ENCODE peak calls at places on chromosomes 11 and 22, in seven cellular contexts. T, L, G, U, S, C and Z are unnamed samples.

GRCh38 chr11:11657101-11657935 is 35.5 kb upstream of the GALNT18 start:
- DNase-seq in T (no peak), L (no peak), G (no peak), U (no peak), S (no peak), C (no peak), Z (no peak)

GRCh38 chr22:44585559-44586121 is 87.6 kb upstream of the RTL6 start:
- DNase-seq in T (no peak), L (no peak), G (peak; percentile 82), U (no peak), S (no peak), C (no peak), Z (no peak)

GRCh38 chr11:93646399-93646798 is 15.1 kb upstream of the CEP295 start:
- DNase-seq in T (no peak), L (no peak), G (no peak), U (no peak), S (no peak), C (no peak), Z (no peak)

GRCh38 chr11:102577182-102577581 is 46.6 kb upstream of the MMP7 start:
- DNase-seq in T (no peak), L (no peak), G (no peak), U (no peak), S (peak; percentile 24), C (peak; percentile 59), Z (no peak)

GRCh38 chr11:134340354-134340964 is 8.7 kb downstream of the GLB1L2 start:
- DNase-seq in T (no peak), L (no peak), G (peak; percentile 58), U (no peak), S (no peak), C (no peak), Z (no peak)

GRCh38 chr11:507727-508515 is 879 bp upstream of the RNH1 start:
- DNase-seq in T (no peak), L (no peak), G (no peak), U (no peak), S (no peak), C (no peak), Z (no peak)

GRCh38 chr11:72621008-72621610 is 53.1 kb downstream of the PDE2A start:
- DNase-seq in T (no peak), L (no peak), G (no peak), U (no peak), S (no peak), C (no peak), Z (no peak)

GRCh38 chr11:132177106-132177505 is 806.7 kb downstream of the NTM start:
- DNase-seq in T (peak; percentile 71), L (no peak), G (no peak), U (no peak), S (peak; percentile 75), C (peak; percentile 66), Z (no peak)

GRCh38 chr22:46357711-46358505 is 22.4 kb downstream of the TRMU start:
- DNase-seq in T (no peak), L (no peak), G (no peak), U (no peak), S (no peak), C (no peak), Z (no peak)

GRCh38 chr22:27242474-27242873 is 559.1 kb downstream of the MN1 start:
- DNase-seq in T (no peak), L (no peak), G (no peak), U (no peak), S (no peak), C (no peak), Z (no peak)

GRCh38 chr22:45185718-45186511 is 22.2 kb downstream of the NUP50 start:
- DNase-seq in T (no peak), L (no peak), G (no peak), U (no peak), S (no peak), C (no peak), Z (no peak)

GRCh38 chr11:27703453-27703852 is 3.2 kb upstream of the BDNF start:
- DNase-seq in T (peak; percentile 72), L (no peak), G (no peak), U (no peak), S (peak; percentile 50), C (peak; percentile 58), Z (no peak)

GRCh38 chr11:13874596-13874995 is 87.9 kb upstream of the SPON1 start:
- DNase-seq in T (no peak), L (no peak), G (no peak), U (no peak), S (no peak), C (no peak), Z (no peak)

GRCh38 chr22:40582063-40582462 is 54.5 kb downstream of the MRTFA start:
- DNase-seq in T (no peak), L (no peak), G (no peak), U (no peak), S (no peak), C (no peak), Z (no peak)

GRCh38 chr22:17540481-17540880 is 22.8 kb upstream of the SLC25A18 start:
- DNase-seq in T (no peak), L (no peak), G (peak; percentile 54), U (no peak), S (no peak), C (no peak), Z (no peak)

GRCh38 chr22:18091916-18092526 is 14.2 kb downstream of the PEX26 start:
- DNase-seq in T (peak; percentile 33), L (no peak), G (peak; percentile 93), U (peak; percentile 77), S (peak; percentile 88), C (peak; percentile 85), Z (no peak)

GRCh38 chr11:3214420-3214699 is 4.3 kb downstream of the MRGPRG start:
- DNase-seq in T (no peak), L (peak; percentile 4), G (no peak), U (no peak), S (no peak), C (no peak), Z (no peak)

GRCh38 chr11:3217751-3218482 is 696 bp downstream of the MRGPRG start:
- DNase-seq in T (no peak), L (peak; percentile 8), G (peak; percentile 78), U (no peak), S (no peak), C (no peak), Z (no peak)

GRCh38 chr11:3216027-3216525 is 2.5 kb downstream of the MRGPRG start:
- DNase-seq in T (no peak), L (peak; percentile 7), G (no peak), U (no peak), S (no peak), C (no peak), Z (no peak)

GRCh38 chr11:3213659-3214419 is 4.8 kb downstream of the MRGPRG start:
- DNase-seq in T (no peak), L (no peak), G (no peak), U (no peak), S (no peak), C (no peak), Z (no peak)

GRCh38 chr11:3215346-3216026 is 3.1 kb downstream of the MRGPRG start:
- DNase-seq in T (no peak), L (peak; percentile 9), G (no peak), U (no peak), S (no peak), C (no peak), Z (no peak)
- TF ChIP-seq CTCF in T (no peak), L (no peak), G (no peak), U (no peak), S (no peak), C (no peak), Z (no peak)

DNA sequence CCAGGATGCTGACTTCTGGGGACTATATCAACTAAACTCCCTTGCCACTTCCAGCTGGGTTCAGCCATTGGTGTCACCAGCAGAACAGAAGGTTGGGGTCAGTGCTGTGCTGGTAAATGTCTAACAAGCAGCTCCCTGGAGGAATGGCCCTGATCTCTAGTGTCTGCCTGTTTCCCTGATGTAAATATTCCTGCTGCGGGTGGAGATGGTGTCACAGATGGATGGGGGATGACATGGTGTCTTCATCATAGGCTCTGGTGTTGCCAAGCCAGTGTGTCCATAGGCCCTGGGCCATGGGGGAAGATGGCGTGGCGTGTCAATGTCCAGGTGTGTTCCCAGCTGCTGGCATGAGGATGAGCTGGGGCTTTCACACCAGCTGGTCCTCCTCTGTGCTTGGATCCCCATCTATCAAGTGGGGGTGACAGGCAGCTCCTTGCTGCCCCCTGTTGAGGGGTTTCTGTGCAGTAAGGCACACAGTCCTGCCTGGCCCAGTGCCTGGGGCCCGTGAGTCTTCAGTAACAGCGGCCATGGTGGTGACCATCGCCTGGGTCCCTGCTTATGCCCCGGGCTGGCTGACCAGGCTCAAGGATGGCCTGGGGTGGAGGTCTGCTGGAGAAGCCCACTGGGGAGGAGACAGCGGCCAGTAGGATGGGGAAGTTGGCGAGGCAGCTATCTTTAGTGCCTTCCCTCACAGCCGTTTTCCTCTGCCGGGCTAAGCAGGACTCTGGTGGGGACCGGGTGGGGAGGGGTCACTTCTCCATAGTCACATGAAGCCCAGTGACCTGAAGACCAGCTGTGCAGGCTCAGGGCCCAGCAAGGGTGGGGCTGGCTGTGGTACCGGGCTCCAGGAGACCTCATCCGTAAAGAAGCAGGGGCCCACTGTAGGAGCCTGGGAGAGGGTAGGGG is 12.7 kb downstream of the RPL3 start:
- DNase-seq in T (no peak), L (no peak), G (no peak), U (no peak), S (no peak), C (peak; percentile 36), Z (no peak)
- TF ChIP-seq CTCF in T (peak; percentile 34), L (no peak), G (no peak), U (peak; percentile 47), S (peak; percentile 33), C (peak; percentile 22), Z (peak; percentile 16)

DNA sequence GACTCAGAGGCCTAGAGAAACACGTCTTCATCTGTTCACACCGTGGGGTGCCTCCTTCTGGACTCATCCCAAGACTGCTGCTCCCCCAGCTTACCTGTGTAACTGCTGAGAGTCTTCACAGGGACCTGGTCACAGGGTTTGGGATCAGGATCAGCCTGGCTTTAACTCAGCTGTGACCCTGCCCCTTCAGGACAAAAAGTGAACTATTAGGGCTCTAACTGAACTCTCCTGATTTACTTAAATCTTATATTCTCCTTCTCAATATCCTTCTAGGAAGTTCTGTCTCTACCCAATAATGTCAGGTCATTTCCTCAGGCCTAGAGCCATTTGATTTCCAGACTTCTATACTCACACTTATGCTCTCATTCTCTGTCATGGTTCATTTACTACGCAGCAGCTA is 108.4 kb downstream of the ZNF280B start:
- DNase-seq in T (no peak), L (no peak), G (peak; percentile 42), U (no peak), S (no peak), C (no peak), Z (no peak)
- TF ChIP-seq CTCF in T (no peak), L (no peak), G (no peak), U (no peak), S (no peak), C (no peak), Z (no peak)

DNA sequence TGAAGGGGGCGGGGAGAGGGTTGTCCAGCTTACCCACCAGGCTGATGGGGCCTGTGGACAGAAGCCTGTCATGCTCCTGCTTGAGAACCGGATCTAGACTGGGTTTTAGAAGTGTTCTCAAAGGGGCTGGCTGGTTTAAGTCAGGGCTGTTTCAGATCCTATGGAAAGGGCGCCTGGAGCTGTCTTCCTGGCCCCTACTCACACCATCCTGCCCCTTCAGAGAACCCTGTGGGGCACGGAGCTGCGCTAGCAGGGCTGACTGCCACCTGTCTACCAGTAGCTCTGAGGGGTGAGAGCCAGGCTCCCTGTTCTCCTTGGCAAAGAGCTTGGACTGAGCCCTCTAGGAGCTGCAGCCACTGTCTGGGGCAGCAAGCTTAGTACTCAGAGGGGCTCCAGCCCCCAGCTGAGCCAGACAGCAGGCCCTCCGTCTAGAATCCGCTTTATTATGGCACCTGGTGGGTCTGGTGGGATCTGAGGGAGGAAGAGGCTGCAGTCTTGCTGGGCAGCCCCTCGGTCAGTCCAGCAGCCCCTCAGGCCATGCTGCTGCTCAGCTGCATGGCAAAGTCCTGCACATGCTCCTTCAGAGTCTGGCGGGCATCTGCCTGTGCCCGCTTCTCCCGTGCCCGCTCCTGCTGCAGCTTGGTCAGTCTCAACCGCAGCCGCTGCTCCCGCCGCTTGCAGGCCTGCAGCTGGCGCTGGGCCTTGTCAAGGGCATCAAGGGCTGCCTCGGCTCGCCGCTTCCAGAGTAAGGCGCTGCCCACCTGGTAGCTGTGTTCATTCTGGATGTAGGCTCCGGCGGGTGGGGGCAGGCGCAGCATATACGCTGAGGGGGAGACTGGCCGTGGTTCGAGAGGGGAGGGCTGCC is 2.3 kb downstream of the THAP7 start:
- DNase-seq in T (no peak), L (no peak), G (no peak), U (no peak), S (no peak), C (no peak), Z (no peak)
- TF ChIP-seq CTCF in T (no peak), L (no peak), G (no peak), U (no peak), S (no peak), C (no peak), Z (no peak)